ENCODE peak calls at places on chromosome 5, in seven cellular contexts. One of them, this sample, is unnamed.

GRCh38 chr5:167684251-167684650 is 607.2 kb upstream of the WWC1 start:
- DNase-seq in trophoblast cell: no peak
- DNase-seq in H9: no peak
- DNase-seq in mesendoderm: no peak
- DNase-seq in IMR-90: peak; percentile 15
- DNase-seq in H1: no peak
- DNase-seq in mesenchymal stem cell: no peak
- DNase-seq in this sample: no peak

GRCh38 chr5:158565017-158565789 is 534.5 kb downstream of the EBF1 start:
- DNase-seq in trophoblast cell: no peak
- DNase-seq in H9: no peak
- DNase-seq in mesendoderm: no peak
- DNase-seq in IMR-90: no peak
- DNase-seq in H1: no peak
- DNase-seq in mesenchymal stem cell: no peak
- DNase-seq in this sample: no peak

GRCh38 chr5:104326966-104327365 is 764.4 kb upstream of the NUDT12 start:
- DNase-seq in trophoblast cell: no peak
- DNase-seq in H9: no peak
- DNase-seq in mesendoderm: no peak
- DNase-seq in IMR-90: no peak
- DNase-seq in H1: no peak
- DNase-seq in mesenchymal stem cell: no peak
- DNase-seq in this sample: no peak

GRCh38 chr5:141567513-141568117 is 51.2 kb downstream of the DIAPH1 start:
- DNase-seq in trophoblast cell: peak; percentile 35
- DNase-seq in H9: no peak
- DNase-seq in mesendoderm: peak; percentile 33
- DNase-seq in IMR-90: peak; percentile 17
- DNase-seq in H1: no peak
- DNase-seq in mesenchymal stem cell: peak; percentile 37
- DNase-seq in this sample: no peak

GRCh38 chr5:109907189-109907588 is 217.5 kb downstream of the MAN2A1 start:
- DNase-seq in trophoblast cell: no peak
- DNase-seq in H9: no peak
- DNase-seq in mesendoderm: peak; percentile 18
- DNase-seq in IMR-90: no peak
- DNase-seq in H1: no peak
- DNase-seq in mesenchymal stem cell: peak; percentile 7
- DNase-seq in this sample: no peak

GRCh38 chr5:103397996-103398581 is 139.5 kb downstream of the MACIR start:
- DNase-seq in trophoblast cell: peak; percentile 57
- DNase-seq in H9: no peak
- DNase-seq in mesendoderm: no peak
- DNase-seq in IMR-90: peak; percentile 36
- DNase-seq in H1: no peak
- DNase-seq in mesenchymal stem cell: peak; percentile 28
- DNase-seq in this sample: no peak

GRCh38 chr5:57221049-57221568 is 47.2 kb downstream of the GPBP1 start:
- DNase-seq in trophoblast cell: peak; percentile 93
- DNase-seq in H9: no peak
- DNase-seq in mesendoderm: peak; percentile 69
- DNase-seq in IMR-90: peak; percentile 65
- DNase-seq in H1: no peak
- DNase-seq in mesenchymal stem cell: peak; percentile 75
- DNase-seq in this sample: peak; percentile 59

GRCh38 chr5:117657591-117657990 is 1083.0 kb upstream of the SEMA6A start:
- DNase-seq in trophoblast cell: no peak
- DNase-seq in H9: no peak
- DNase-seq in mesendoderm: no peak
- DNase-seq in IMR-90: no peak
- DNase-seq in H1: no peak
- DNase-seq in mesenchymal stem cell: no peak
- DNase-seq in this sample: no peak

GRCh38 chr5:158422653-158423505 is 563.9 kb upstream of the CLINT1 start:
- DNase-seq in trophoblast cell: no peak
- DNase-seq in H9: no peak
- DNase-seq in mesendoderm: no peak
- DNase-seq in IMR-90: peak; percentile 20
- DNase-seq in H1: no peak
- DNase-seq in mesenchymal stem cell: no peak
- DNase-seq in this sample: no peak

GRCh38 chr5:61652916-61653315 is 320.9 kb downstream of the ZSWIM6 start:
- DNase-seq in trophoblast cell: no peak
- DNase-seq in H9: no peak
- DNase-seq in mesendoderm: no peak
- DNase-seq in IMR-90: no peak
- DNase-seq in H1: no peak
- DNase-seq in mesenchymal stem cell: no peak
- DNase-seq in this sample: no peak

GRCh38 chr5:6715758-6716633 is 2.8 kb downstream of the TENT4A start:
- DNase-seq in trophoblast cell: peak; percentile 90
- DNase-seq in H9: no peak
- DNase-seq in mesendoderm: no peak
- DNase-seq in IMR-90: no peak
- DNase-seq in H1: no peak
- DNase-seq in mesenchymal stem cell: no peak
- DNase-seq in this sample: no peak

GRCh38 chr5:156354571-156354970 is 27.6 kb downstream of the SGCD start:
- DNase-seq in trophoblast cell: no peak
- DNase-seq in H9: no peak
- DNase-seq in mesendoderm: no peak
- DNase-seq in IMR-90: peak; percentile 68
- DNase-seq in H1: no peak
- DNase-seq in mesenchymal stem cell: peak; percentile 30
- DNase-seq in this sample: no peak

GRCh38 chr5:179802950-179803562 is 3.6 kb downstream of the MGAT4B start:
- DNase-seq in trophoblast cell: no peak
- DNase-seq in H9: no peak
- DNase-seq in mesendoderm: no peak
- DNase-seq in IMR-90: no peak
- DNase-seq in H1: no peak
- DNase-seq in mesenchymal stem cell: no peak
- DNase-seq in this sample: no peak

GRCh38 chr5:175854231-175855040 is 16.9 kb upstream of the CPLX2 start:
- DNase-seq in trophoblast cell: no peak
- DNase-seq in H9: no peak
- DNase-seq in mesendoderm: no peak
- DNase-seq in IMR-90: no peak
- DNase-seq in H1: no peak
- DNase-seq in mesenchymal stem cell: no peak
- DNase-seq in this sample: no peak

GRCh38 chr5:64612349-64612961 is 77.8 kb upstream of the SHISAL2B start:
- DNase-seq in trophoblast cell: peak; percentile 75
- DNase-seq in H9: peak; percentile 36
- DNase-seq in mesendoderm: peak; percentile 81
- DNase-seq in IMR-90: peak; percentile 64
- DNase-seq in H1: no peak
- DNase-seq in mesenchymal stem cell: peak; percentile 69
- DNase-seq in this sample: peak; percentile 59

GRCh38 chr5:160940725-160941124 is 88.7 kb upstream of the ATP10B start:
- DNase-seq in trophoblast cell: no peak
- DNase-seq in H9: no peak
- DNase-seq in mesendoderm: no peak
- DNase-seq in IMR-90: no peak
- DNase-seq in H1: no peak
- DNase-seq in mesenchymal stem cell: no peak
- DNase-seq in this sample: no peak

GRCh38 chr5:80885698-80886000 is 74.5 kb upstream of the RASGRF2 start:
- DNase-seq in trophoblast cell: peak; percentile 47
- DNase-seq in H9: no peak
- DNase-seq in mesendoderm: peak; percentile 40
- DNase-seq in IMR-90: no peak
- DNase-seq in H1: no peak
- DNase-seq in mesenchymal stem cell: peak; percentile 20
- DNase-seq in this sample: no peak

GRCh38 chr5:179345429-179346321 is at the start of gene ADAMTS2:
- DNase-seq in trophoblast cell: peak; percentile 33
- DNase-seq in H9: peak; percentile 72
- DNase-seq in mesendoderm: peak; percentile 73
- DNase-seq in IMR-90: peak; percentile 56
- DNase-seq in H1: no peak
- DNase-seq in mesenchymal stem cell: peak; percentile 74
- DNase-seq in this sample: peak; percentile 57

GRCh38 chr5:155189981-155190380 is 176.4 kb downstream of the KIF4B start:
- DNase-seq in trophoblast cell: no peak
- DNase-seq in H9: no peak
- DNase-seq in mesendoderm: no peak
- DNase-seq in IMR-90: no peak
- DNase-seq in H1: no peak
- DNase-seq in mesenchymal stem cell: no peak
- DNase-seq in this sample: peak; percentile 1

GRCh38 chr5:42944989-42945388 is 95.1 kb downstream of the ANXA2R start:
- DNase-seq in trophoblast cell: peak; percentile 22
- DNase-seq in H9: no peak
- DNase-seq in mesendoderm: peak; percentile 56
- DNase-seq in IMR-90: peak; percentile 96
- DNase-seq in H1: no peak
- DNase-seq in mesenchymal stem cell: peak; percentile 91
- DNase-seq in this sample: no peak

GRCh38 chr5:144583493-144584154 is 413.0 kb downstream of the KCTD16 start:
- DNase-seq in trophoblast cell: no peak
- DNase-seq in H9: no peak
- DNase-seq in mesendoderm: no peak
- DNase-seq in IMR-90: no peak
- DNase-seq in H1: no peak
- DNase-seq in mesenchymal stem cell: no peak
- DNase-seq in this sample: peak; percentile 64

GRCh38 chr5:16550316-16550952 is 66.4 kb downstream of the RETREG1 start:
- DNase-seq in trophoblast cell: peak; percentile 80
- DNase-seq in H9: peak; percentile 68
- DNase-seq in mesendoderm: peak; percentile 75
- DNase-seq in IMR-90: peak; percentile 49
- DNase-seq in H1: no peak
- DNase-seq in mesenchymal stem cell: peak; percentile 57
- DNase-seq in this sample: no peak

GRCh38 chr5:68405784-68406183 is 190.2 kb downstream of the PIK3R1 start:
- DNase-seq in trophoblast cell: no peak
- DNase-seq in H9: no peak
- DNase-seq in mesendoderm: no peak
- DNase-seq in IMR-90: no peak
- DNase-seq in H1: no peak
- DNase-seq in mesenchymal stem cell: no peak
- DNase-seq in this sample: no peak

GRCh38 chr5:22023784-22024183 is 829.4 kb downstream of the CDH12 start:
- DNase-seq in trophoblast cell: no peak
- DNase-seq in H9: no peak
- DNase-seq in mesendoderm: no peak
- DNase-seq in IMR-90: no peak
- DNase-seq in H1: no peak
- DNase-seq in mesenchymal stem cell: no peak
- DNase-seq in this sample: no peak

GRCh38 chr5:43193171-43193951 is 1.3 kb downstream of the NIM1K start:
- DNase-seq in trophoblast cell: peak; percentile 95
- DNase-seq in H9: no peak
- DNase-seq in mesendoderm: peak; percentile 81
- DNase-seq in IMR-90: peak; percentile 94
- DNase-seq in H1: no peak
- DNase-seq in mesenchymal stem cell: peak; percentile 96
- DNase-seq in this sample: peak; percentile 20

GRCh38 chr5:142777858-142778257 is 7.7 kb downstream of the ARHGAP26 start:
- DNase-seq in trophoblast cell: peak; percentile 79
- DNase-seq in H9: no peak
- DNase-seq in mesendoderm: no peak
- DNase-seq in IMR-90: no peak
- DNase-seq in H1: no peak
- DNase-seq in mesenchymal stem cell: no peak
- DNase-seq in this sample: no peak
- H2BK5ac ChIP-seq in trophoblast cell: no peak overlapping the region
- H2BK5ac ChIP-seq in H9: no peak overlapping the region
- H2BK5ac ChIP-seq in mesendoderm: no peak overlapping the region
- H2BK5ac ChIP-seq in IMR-90: no peak overlapping the region
- H2BK5ac ChIP-seq in H1: no peak overlapping the region
- H2BK5ac ChIP-seq in mesenchymal stem cell: no peak overlapping the region
- H2BK5ac ChIP-seq in this sample: no peak overlapping the region

GRCh38 chr5:127431977-127432376 is 85.5 kb upstream of the PRRC1 start:
- DNase-seq in trophoblast cell: no peak
- DNase-seq in H9: no peak
- DNase-seq in mesendoderm: no peak
- DNase-seq in IMR-90: no peak
- DNase-seq in H1: no peak
- DNase-seq in mesenchymal stem cell: no peak
- DNase-seq in this sample: no peak
- H2BK5ac ChIP-seq in trophoblast cell: no peak overlapping the region
- H2BK5ac ChIP-seq in H9: no peak overlapping the region
- H2BK5ac ChIP-seq in mesendoderm: no peak overlapping the region
- H2BK5ac ChIP-seq in IMR-90: no peak overlapping the region
- H2BK5ac ChIP-seq in H1: no peak overlapping the region
- H2BK5ac ChIP-seq in mesenchymal stem cell: no peak overlapping the region
- H2BK5ac ChIP-seq in this sample: no peak overlapping the region

DNA sequence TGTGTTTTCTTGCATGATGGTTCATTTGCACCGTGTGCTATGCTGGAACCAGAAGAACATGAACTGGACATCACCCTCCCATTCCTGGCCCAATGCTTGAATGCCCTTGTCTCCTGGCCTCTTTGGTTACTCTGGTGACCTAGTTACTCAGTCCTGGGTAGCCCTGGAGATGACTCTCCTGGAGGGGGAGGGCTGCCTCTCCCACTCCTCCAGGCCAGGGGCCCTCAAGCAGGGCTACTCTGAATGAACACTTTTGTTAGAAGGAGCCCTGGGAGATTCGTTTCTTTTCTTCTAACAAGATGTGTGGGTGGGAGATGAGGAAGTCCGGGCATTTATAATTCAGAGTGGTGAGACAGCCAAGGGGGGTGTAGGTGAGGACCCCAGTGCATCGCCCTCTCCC is 12.0 kb upstream of the NKX2-5 start:
- DNase-seq in trophoblast cell: no peak
- DNase-seq in H9: no peak
- DNase-seq in mesendoderm: no peak
- DNase-seq in IMR-90: no peak
- DNase-seq in H1: no peak
- DNase-seq in mesenchymal stem cell: no peak
- DNase-seq in this sample: no peak
- H2BK5ac ChIP-seq in trophoblast cell: no peak overlapping the region
- H2BK5ac ChIP-seq in H9: no peak overlapping the region
- H2BK5ac ChIP-seq in mesendoderm: no peak overlapping the region
- H2BK5ac ChIP-seq in IMR-90: no peak overlapping the region
- H2BK5ac ChIP-seq in H1: no peak overlapping the region
- H2BK5ac ChIP-seq in mesenchymal stem cell: no peak overlapping the region
- H2BK5ac ChIP-seq in this sample: no peak overlapping the region

GRCh38 chr5:150624334-150625163 is 15.9 kb upstream of the SYNPO start:
- DNase-seq in trophoblast cell: no peak
- DNase-seq in H9: peak; percentile 56
- DNase-seq in mesendoderm: no peak
- DNase-seq in IMR-90: no peak
- DNase-seq in H1: no peak
- DNase-seq in mesenchymal stem cell: no peak
- DNase-seq in this sample: no peak

GRCh38 chr5:150626853-150627276 is 13.6 kb upstream of the SYNPO start:
- DNase-seq in trophoblast cell: peak; percentile 73
- DNase-seq in H9: no peak
- DNase-seq in mesendoderm: no peak
- DNase-seq in IMR-90: no peak
- DNase-seq in H1: no peak
- DNase-seq in mesenchymal stem cell: no peak
- DNase-seq in this sample: no peak

GRCh38 chr5:150625164-150625535 is 15.3 kb upstream of the SYNPO start:
- DNase-seq in trophoblast cell: no peak
- DNase-seq in H9: no peak
- DNase-seq in mesendoderm: no peak
- DNase-seq in IMR-90: no peak
- DNase-seq in H1: no peak
- DNase-seq in mesenchymal stem cell: no peak
- DNase-seq in this sample: no peak

GRCh38 chr5:150627731-150628545 is 12.5 kb upstream of the SYNPO start:
- DNase-seq in trophoblast cell: peak; percentile 92
- DNase-seq in H9: no peak
- DNase-seq in mesendoderm: no peak
- DNase-seq in IMR-90: peak; percentile 59
- DNase-seq in H1: no peak
- DNase-seq in mesenchymal stem cell: peak; percentile 56
- DNase-seq in this sample: no peak

GRCh38 chr5:150625831-150626746 is 14.4 kb upstream of the SYNPO start:
- DNase-seq in trophoblast cell: no peak
- DNase-seq in H9: no peak
- DNase-seq in mesendoderm: no peak
- DNase-seq in IMR-90: no peak
- DNase-seq in H1: no peak
- DNase-seq in mesenchymal stem cell: no peak
- DNase-seq in this sample: no peak
- H2BK5ac ChIP-seq in trophoblast cell: no peak overlapping the region
- H2BK5ac ChIP-seq in H9: no peak overlapping the region
- H2BK5ac ChIP-seq in mesendoderm: no peak overlapping the region
- H2BK5ac ChIP-seq in IMR-90: no peak overlapping the region
- H2BK5ac ChIP-seq in H1: no peak overlapping the region
- H2BK5ac ChIP-seq in mesenchymal stem cell: no peak overlapping the region
- H2BK5ac ChIP-seq in this sample: no peak overlapping the region